ENCODE peak calls at places on chromosomes 6 and 20, in four cellular contexts. O is fibroblast of lung, F is cardiac muscle cell, C is right atrium auricular region. S is an unnamed sample.
A peak's percentile ranks its signal among the peaks of the same experiment; 100 is the strongest.

GRCh38 chr6:157099912-157100593 is 223.3 kb downstream of the TMEM242 start:
- DNase-seq in O (no peak), F (no peak), C (no peak), S (peak; percentile 73)

GRCh38 chr6:10140824-10141223 is 274.1 kb downstream of the TFAP2A start:
- DNase-seq in O (no peak), F (no peak), C (no peak), S (peak; percentile 5)

GRCh38 chr6:34248727-34249468 is at the start of gene SMIM29:
- DNase-seq in O (peak; percentile 93), F (peak; percentile 98), C (peak; percentile 98), S (peak; percentile 95)

GRCh38 chr6:91659881-91660280 is 1073.0 kb upstream of the MAP3K7 start:
- DNase-seq in O (no peak), F (no peak), C (no peak), S (no peak)

GRCh38 chr20:13478366-13478765 is 160.4 kb downstream of the TASP1 start:
- DNase-seq in O (no peak), F (no peak), C (no peak), S (no peak)

GRCh38 chr20:45833883-45834796 is 541 bp downstream of the SNX21 start:
- DNase-seq in O (peak; percentile 73), F (peak; percentile 69), C (peak; percentile 78), S (peak; percentile 76)

GRCh38 chr6:4460595-4461475 is 315.4 kb upstream of the CDYL start:
- DNase-seq in O (peak; percentile 70), F (no peak), C (peak; percentile 91), S (peak; percentile 72)

GRCh38 chr6:14275493-14275851 is 157.9 kb downstream of the CD83 start:
- DNase-seq in O (peak; percentile 19), F (no peak), C (no peak), S (no peak)

GRCh38 chr20:59525500-59526241 is 78.7 kb upstream of the PHACTR3 start:
- DNase-seq in O (peak; percentile 26), F (peak; percentile 86), C (no peak), S (peak; percentile 52)

GRCh38 chr6:84967389-84967788 is 203.0 kb upstream of the TBX18 start:
- DNase-seq in O (peak; percentile 57), F (peak; percentile 31), C (no peak), S (peak; percentile 73)

GRCh38 chr6:170091000-170091638 is 199.8 kb downstream of the DLL1 start:
- DNase-seq in O (no peak), F (no peak), C (no peak), S (no peak)

GRCh38 chr6:139625998-139626975 is 251.8 kb upstream of the CITED2 start:
- DNase-seq in O (peak; percentile 26), F (no peak), C (no peak), S (peak; percentile 78)

GRCh38 chr20:4136078-4136966 is 121.0 kb upstream of the RNF24 start:
- DNase-seq in O (no peak), F (no peak), C (no peak), S (peak; percentile 62)

GRCh38 chr20:25039697-25040437 is 18.1 kb downstream of the ACSS1 start:
- DNase-seq in O (peak; percentile 74), F (no peak), C (peak; percentile 91), S (peak; percentile 97)

GRCh38 chr6:74551896-74552295 is 654.0 kb downstream of the COL12A1 start:
- DNase-seq in O (peak; percentile 79), F (no peak), C (no peak), S (peak; percentile 14)

GRCh38 chr20:45779011-45779915 is 12.4 kb downstream of the WFDC3 start:
- DNase-seq in O (peak; percentile 100), F (no peak), C (peak; percentile 95), S (peak; percentile 99)

GRCh38 chr20:59772931-59773913 is 160.2 kb downstream of the SYCP2 start:
- DNase-seq in O (no peak), F (no peak), C (no peak), S (no peak)

GRCh38 chr6:39209360-39209811 is 19.9 kb downstream of the KCNK5 start:
- DNase-seq in O (no peak), F (no peak), C (no peak), S (no peak)

GRCh38 chr20:43191143-43191542 is 1.4 kb upstream of the PTPRT start:
- DNase-seq in O (no peak), F (no peak), C (no peak), S (no peak)

GRCh38 chr6:11714116-11714797 is 64.3 kb downstream of the ADTRP start:
- DNase-seq in O (no peak), F (no peak), C (no peak), S (no peak)

GRCh38 chr6:107115695-107116327 is 496 bp upstream of the BEND3 start:
- DNase-seq in O (no peak), F (peak; percentile 86), C (no peak), S (peak; percentile 30)

GRCh38 chr6:33978593-33979150 is 167.2 kb downstream of the GRM4 start:
- DNase-seq in O (no peak), F (no peak), C (no peak), S (no peak)

GRCh38 chr6:39078695-39079094 is 30.1 kb downstream of the GLP1R start:
- DNase-seq in O (no peak), F (no peak), C (peak; percentile 30), S (no peak)

GRCh38 chr6:72522735-72523141 is 99.1 kb upstream of the KCNQ5 start:
- DNase-seq in O (no peak), F (no peak), C (no peak), S (no peak)

GRCh38 chr6:43310137-43310536 is 1.5 kb upstream of the CRIP3 start:
- DNase-seq in O (no peak), F (no peak), C (no peak), S (no peak)

GRCh38 chr6:53103993-53104675 is 38.9 kb downstream of the FBXO9 start:
- DNase-seq in O (peak; percentile 20), F (peak; percentile 20), C (no peak), S (peak; percentile 9)

GRCh38 chr6:148464319-148465010 is 121.8 kb downstream of the SASH1 start:
- DNase-seq in O (peak; percentile 86), F (peak; percentile 73), C (peak; percentile 85), S (peak; percentile 86)

GRCh38 chr6:41705329-41705995 is 29.9 kb downstream of the TFEB start:
- DNase-seq in O (no peak), F (no peak), C (no peak), S (no peak)

GRCh38 chr6:73580247-73581149 is 59.7 kb upstream of the EEF1A1 start:
- DNase-seq in O (peak; percentile 99), F (peak; percentile 54), C (peak; percentile 92), S (peak; percentile 97)

GRCh38 chr20:53399592-53400335 is 193.9 kb downstream of the ZNF217 start:
- DNase-seq in O (no peak), F (no peak), C (no peak), S (no peak)

GRCh38 chr20:24160563-24161355 is 172.2 kb upstream of the GGTLC1 start:
- DNase-seq in O (peak; percentile 65), F (peak; percentile 53), C (peak; percentile 66), S (peak; percentile 77)

GRCh38 chr6:331622-332521 is 39.6 kb downstream of the DUSP22 start:
- DNase-seq in O (no peak), F (no peak), C (no peak), S (no peak)

GRCh38 chr6:142853244-142854180 is 91.5 kb downstream of the HIVEP2 start:
- DNase-seq in O (no peak), F (no peak), C (no peak), S (peak; percentile 71)

GRCh38 chr20:58233881-58234528 is 5.6 kb upstream of the ANKRD60 start:
- DNase-seq in O (no peak), F (peak; percentile 43), C (no peak), S (no peak)

GRCh38 chr6:154579046-154579823 is 68.8 kb upstream of the CNKSR3 start:
- DNase-seq in O (no peak), F (no peak), C (no peak), S (no peak)

GRCh38 chr6:28863607-28864320 is 60.0 kb downstream of the TRIM27 start:
- DNase-seq in O (peak; percentile 90), F (peak; percentile 80), C (peak; percentile 87), S (peak; percentile 87)

DNA sequence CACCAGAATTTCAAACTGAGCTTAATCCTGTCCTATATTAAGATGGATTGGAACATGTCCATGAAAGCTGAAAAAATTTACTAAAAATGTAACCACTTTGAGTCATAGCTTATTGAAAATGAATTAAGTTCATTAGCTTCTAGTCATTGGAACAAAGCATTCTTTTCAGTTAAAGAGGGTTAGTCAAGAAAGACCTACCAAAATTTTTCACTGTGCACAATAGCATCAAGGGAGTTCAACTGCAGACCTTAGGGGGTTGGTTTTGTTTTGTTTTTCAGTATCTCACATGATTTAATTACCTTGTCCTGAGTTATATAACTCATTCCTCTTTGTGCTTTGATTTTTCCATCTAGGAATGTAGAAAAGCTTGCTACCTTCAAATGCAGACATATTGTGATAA is 2.8 kb downstream of the SLC2A12 start:
- DNase-seq in O (no peak), F (no peak), C (no peak), S (no peak)
- H3K4me3 ChIP-seq in O (no peak overlapping the region), F (no peak overlapping the region), C (no peak overlapping the region), S (no peak overlapping the region)

GRCh38 chr6:66897576-66897975 is 1190.5 kb upstream of the EYS start:
- DNase-seq in O (peak; percentile 37), F (no peak), C (no peak), S (peak; percentile 86)

GRCh38 chr6:66900081-66900770 is 1193.2 kb upstream of the EYS start:
- DNase-seq in O (peak; percentile 51), F (no peak), C (no peak), S (peak; percentile 8)

GRCh38 chr6:66902457-66902856 is 1195.4 kb upstream of the EYS start:
- DNase-seq in O (no peak), F (no peak), C (no peak), S (no peak)
- H3K4me3 ChIP-seq in O (no peak overlapping the region), F (no peak overlapping the region), C (no peak overlapping the region), S (no peak overlapping the region)

GRCh38 chr20:63497946-63498935 is 642 bp downstream of the EEF1A2 start:
- DNase-seq in O (peak; percentile 17), F (peak; percentile 69), C (no peak), S (no peak)

GRCh38 chr20:63498950-63499332 is at the start of gene EEF1A2:
- DNase-seq in O (no peak), F (peak; percentile 83), C (no peak), S (no peak)

GRCh38 chr20:63500151-63500901 is 1.4 kb upstream of the EEF1A2 start:
- DNase-seq in O (no peak), F (peak; percentile 56), C (no peak), S (no peak)

GRCh38 chr20:63500902-63501817 is 2.3 kb upstream of the EEF1A2 start:
- DNase-seq in O (no peak), F (no peak), C (no peak), S (no peak)

GRCh38 chr20:63499333-63499969 is 568 bp upstream of the EEF1A2 start:
- DNase-seq in O (no peak), F (peak; percentile 62), C (no peak), S (no peak)
- H3K4me3 ChIP-seq in O (no peak overlapping the region), F (peak overlapping the region; percentile 92), C (peak overlapping the region; percentile 60), S (no peak overlapping the region)

DNA sequence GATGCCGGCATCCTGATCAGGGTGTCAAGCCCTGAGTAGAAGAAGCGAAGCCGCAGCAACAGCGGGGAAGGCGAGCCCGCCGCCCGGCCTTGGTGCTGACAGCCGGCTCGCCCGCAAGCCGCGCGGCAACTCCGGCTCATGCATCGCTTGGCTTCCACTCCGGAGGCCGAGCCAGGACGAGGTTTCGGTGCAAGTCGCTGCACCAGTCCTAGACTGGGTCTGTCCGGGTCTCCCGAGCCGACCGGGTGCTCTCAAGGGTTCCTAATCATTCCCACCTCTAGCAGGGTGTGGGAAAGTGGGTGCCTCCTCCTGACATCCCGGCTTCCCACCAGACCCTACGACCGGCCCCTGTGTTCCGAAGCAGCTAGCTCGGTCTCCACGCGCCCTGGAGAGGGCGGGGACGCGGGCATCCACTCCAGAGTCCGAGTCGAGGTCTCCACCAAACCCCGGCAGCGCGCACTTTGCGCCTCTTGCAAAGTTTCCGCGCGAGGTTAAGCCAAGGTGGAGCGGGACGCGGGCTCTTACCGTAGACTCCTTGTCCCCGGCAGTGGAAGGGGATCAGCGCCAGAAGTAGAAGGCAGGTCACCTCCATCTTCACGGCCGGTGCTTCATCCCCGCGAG is 1.4 kb downstream of the MDGA1 start:
- DNase-seq in O (peak; percentile 42), F (peak; percentile 49), C (no peak), S (peak; percentile 50)
- H3K4me3 ChIP-seq in O (peak overlapping the region; percentile 54), F (peak overlapping the region; percentile 74), C (peak overlapping the region; percentile 65), S (peak overlapping the region; percentile 68)